ENCODE peak calls at places on chromosomes 6 and 20, in eight cellular contexts. One of them, this sample, is unnamed.

GRCh38 chr6:75396005-75396800 is 97.4 kb downstream of the FILIP1 start:
- DNase-seq in HCT116: no peak
- DNase-seq in transverse colon: no peak
- DNase-seq in ovary: no peak
- DNase-seq in breast epithelium: no peak
- DNase-seq in prostate gland: no peak
- DNase-seq in heart left ventricle: no peak
- DNase-seq in A549: no peak
- DNase-seq in this sample: no peak

GRCh38 chr20:22791877-22792525 is 207.6 kb upstream of the FOXA2 start:
- DNase-seq in HCT116: no peak
- DNase-seq in transverse colon: no peak
- DNase-seq in ovary: no peak
- DNase-seq in breast epithelium: no peak
- DNase-seq in prostate gland: no peak
- DNase-seq in heart left ventricle: no peak
- DNase-seq in A549: peak; percentile 37
- DNase-seq in this sample: no peak

GRCh38 chr6:63444768-63445167 is 125.0 kb upstream of the LGSN start:
- DNase-seq in HCT116: no peak
- DNase-seq in transverse colon: no peak
- DNase-seq in ovary: no peak
- DNase-seq in breast epithelium: no peak
- DNase-seq in prostate gland: no peak
- DNase-seq in heart left ventricle: no peak
- DNase-seq in A549: no peak
- DNase-seq in this sample: no peak

GRCh38 chr6:56450376-56450775 is 192.3 kb downstream of the DST start:
- DNase-seq in HCT116: no peak
- DNase-seq in transverse colon: no peak
- DNase-seq in ovary: no peak
- DNase-seq in breast epithelium: no peak
- DNase-seq in prostate gland: no peak
- DNase-seq in heart left ventricle: no peak
- DNase-seq in A549: no peak
- DNase-seq in this sample: no peak

GRCh38 chr6:37569317-37569716 is 69.6 kb upstream of the CCDC167 start:
- DNase-seq in HCT116: no peak
- DNase-seq in transverse colon: no peak
- DNase-seq in ovary: no peak
- DNase-seq in breast epithelium: no peak
- DNase-seq in prostate gland: no peak
- DNase-seq in heart left ventricle: no peak
- DNase-seq in A549: no peak
- DNase-seq in this sample: no peak

GRCh38 chr20:53883098-53883762 is 187.2 kb downstream of the BCAS1 start:
- DNase-seq in HCT116: no peak
- DNase-seq in transverse colon: no peak
- DNase-seq in ovary: no peak
- DNase-seq in breast epithelium: no peak
- DNase-seq in prostate gland: no peak
- DNase-seq in heart left ventricle: no peak
- DNase-seq in A549: peak; percentile 46
- DNase-seq in this sample: no peak

GRCh38 chr6:11427827-11428245 is 109.7 kb upstream of the TMEM170B start:
- DNase-seq in HCT116: no peak
- DNase-seq in transverse colon: no peak
- DNase-seq in ovary: no peak
- DNase-seq in breast epithelium: no peak
- DNase-seq in prostate gland: no peak
- DNase-seq in heart left ventricle: no peak
- DNase-seq in A549: no peak
- DNase-seq in this sample: no peak

GRCh38 chr20:34711813-34712430 is 7.8 kb downstream of the TP53INP2 start:
- DNase-seq in HCT116: no peak
- DNase-seq in transverse colon: no peak
- DNase-seq in ovary: no peak
- DNase-seq in breast epithelium: no peak
- DNase-seq in prostate gland: no peak
- DNase-seq in heart left ventricle: no peak
- DNase-seq in A549: no peak
- DNase-seq in this sample: no peak

GRCh38 chr20:63234693-63235398 is 859 bp upstream of the BIRC7 start:
- DNase-seq in HCT116: no peak
- DNase-seq in transverse colon: peak; percentile 19
- DNase-seq in ovary: no peak
- DNase-seq in breast epithelium: no peak
- DNase-seq in prostate gland: no peak
- DNase-seq in heart left ventricle: no peak
- DNase-seq in A549: peak; percentile 78
- DNase-seq in this sample: no peak

GRCh38 chr6:135535989-135536414 is 38.5 kb upstream of the AHI1 start:
- DNase-seq in HCT116: peak; percentile 31
- DNase-seq in transverse colon: no peak
- DNase-seq in ovary: no peak
- DNase-seq in breast epithelium: no peak
- DNase-seq in prostate gland: peak; percentile 8
- DNase-seq in heart left ventricle: no peak
- DNase-seq in A549: peak; percentile 63
- DNase-seq in this sample: no peak

GRCh38 chr6:135962731-135963130 is 111.2 kb downstream of the PDE7B start:
- DNase-seq in HCT116: no peak
- DNase-seq in transverse colon: no peak
- DNase-seq in ovary: no peak
- DNase-seq in breast epithelium: peak; percentile 24
- DNase-seq in prostate gland: no peak
- DNase-seq in heart left ventricle: no peak
- DNase-seq in A549: no peak
- DNase-seq in this sample: no peak

GRCh38 chr6:2733736-2734480 is 16.8 kb downstream of the MYLK4 start:
- DNase-seq in HCT116: no peak
- DNase-seq in transverse colon: no peak
- DNase-seq in ovary: no peak
- DNase-seq in breast epithelium: no peak
- DNase-seq in prostate gland: no peak
- DNase-seq in heart left ventricle: no peak
- DNase-seq in A549: no peak
- DNase-seq in this sample: no peak

GRCh38 chr20:46104262-46104661 is 13.9 kb upstream of the CD40 start:
- DNase-seq in HCT116: no peak
- DNase-seq in transverse colon: no peak
- DNase-seq in ovary: no peak
- DNase-seq in breast epithelium: no peak
- DNase-seq in prostate gland: no peak
- DNase-seq in heart left ventricle: no peak
- DNase-seq in A549: no peak
- DNase-seq in this sample: no peak

GRCh38 chr6:38638941-38639497 is 710 bp downstream of the BTBD9 start:
- DNase-seq in HCT116: peak; percentile 3
- DNase-seq in transverse colon: peak; percentile 67
- DNase-seq in ovary: peak; percentile 50
- DNase-seq in breast epithelium: peak; percentile 31
- DNase-seq in prostate gland: no peak
- DNase-seq in heart left ventricle: no peak
- DNase-seq in A549: peak; percentile 31
- DNase-seq in this sample: peak; percentile 71

GRCh38 chr20:48802216-48802615 is 25.6 kb downstream of the PREX1 start:
- DNase-seq in HCT116: no peak
- DNase-seq in transverse colon: no peak
- DNase-seq in ovary: no peak
- DNase-seq in breast epithelium: no peak
- DNase-seq in prostate gland: no peak
- DNase-seq in heart left ventricle: no peak
- DNase-seq in A549: no peak
- DNase-seq in this sample: no peak

GRCh38 chr20:63896136-63896890 is 1.4 kb downstream of the DNAJC5 start:
- DNase-seq in HCT116: no peak
- DNase-seq in transverse colon: peak; percentile 65
- DNase-seq in ovary: no peak
- DNase-seq in breast epithelium: no peak
- DNase-seq in prostate gland: no peak
- DNase-seq in heart left ventricle: no peak
- DNase-seq in A549: no peak
- DNase-seq in this sample: peak; percentile 64

GRCh38 chr20:13525225-13525940 is 113.3 kb downstream of the TASP1 start:
- DNase-seq in HCT116: no peak
- DNase-seq in transverse colon: no peak
- DNase-seq in ovary: no peak
- DNase-seq in breast epithelium: no peak
- DNase-seq in prostate gland: no peak
- DNase-seq in heart left ventricle: no peak
- DNase-seq in A549: peak; percentile 87
- DNase-seq in this sample: no peak

GRCh38 chr6:17928514-17929430 is 58.7 kb downstream of the KIF13A start:
- DNase-seq in HCT116: no peak
- DNase-seq in transverse colon: no peak
- DNase-seq in ovary: no peak
- DNase-seq in breast epithelium: no peak
- DNase-seq in prostate gland: no peak
- DNase-seq in heart left ventricle: no peak
- DNase-seq in A549: no peak
- DNase-seq in this sample: no peak

GRCh38 chr20:63043348-63044203 is 36.8 kb upstream of the BHLHE23 start:
- DNase-seq in HCT116: no peak
- DNase-seq in transverse colon: no peak
- DNase-seq in ovary: no peak
- DNase-seq in breast epithelium: no peak
- DNase-seq in prostate gland: no peak
- DNase-seq in heart left ventricle: peak; percentile 51
- DNase-seq in A549: no peak
- DNase-seq in this sample: no peak

GRCh38 chr6:44057931-44058616 is 69.2 kb downstream of the MRPL14 start:
- DNase-seq in HCT116: no peak
- DNase-seq in transverse colon: no peak
- DNase-seq in ovary: no peak
- DNase-seq in breast epithelium: no peak
- DNase-seq in prostate gland: no peak
- DNase-seq in heart left ventricle: no peak
- DNase-seq in A549: no peak
- DNase-seq in this sample: no peak

GRCh38 chr6:44059359-44060342 is 67.6 kb downstream of the MRPL14 start:
- DNase-seq in HCT116: no peak
- DNase-seq in transverse colon: no peak
- DNase-seq in ovary: no peak
- DNase-seq in breast epithelium: peak; percentile 60
- DNase-seq in prostate gland: no peak
- DNase-seq in heart left ventricle: peak; percentile 79
- DNase-seq in A549: no peak
- DNase-seq in this sample: no peak

GRCh38 chr6:44060622-44061374 is 66.5 kb downstream of the MRPL14 start:
- DNase-seq in HCT116: no peak
- DNase-seq in transverse colon: no peak
- DNase-seq in ovary: no peak
- DNase-seq in breast epithelium: peak; percentile 69
- DNase-seq in prostate gland: no peak
- DNase-seq in heart left ventricle: no peak
- DNase-seq in A549: no peak
- DNase-seq in this sample: no peak

GRCh38 chr6:44057238-44057930 is 69.9 kb downstream of the MRPL14 start:
- DNase-seq in HCT116: no peak
- DNase-seq in transverse colon: no peak
- DNase-seq in ovary: no peak
- DNase-seq in breast epithelium: no peak
- DNase-seq in prostate gland: no peak
- DNase-seq in heart left ventricle: no peak
- DNase-seq in A549: no peak
- DNase-seq in this sample: no peak

GRCh38 chr6:44058617-44059358 is 68.5 kb downstream of the MRPL14 start:
- DNase-seq in HCT116: peak; percentile 88
- DNase-seq in transverse colon: peak; percentile 64
- DNase-seq in ovary: no peak
- DNase-seq in breast epithelium: peak; percentile 95
- DNase-seq in prostate gland: peak; percentile 58
- DNase-seq in heart left ventricle: peak; percentile 85
- DNase-seq in A549: peak; percentile 96
- DNase-seq in this sample: peak; percentile 54
- TF ChIP-seq POLR2A in HCT116: no peak
- TF ChIP-seq POLR2A in transverse colon: no peak
- TF ChIP-seq POLR2A in ovary: no peak
- TF ChIP-seq POLR2A in breast epithelium: no peak
- TF ChIP-seq POLR2A in prostate gland: no peak
- TF ChIP-seq POLR2A in heart left ventricle: no peak
- TF ChIP-seq POLR2A in A549: no peak
- TF ChIP-seq POLR2A in this sample: no peak

DNA sequence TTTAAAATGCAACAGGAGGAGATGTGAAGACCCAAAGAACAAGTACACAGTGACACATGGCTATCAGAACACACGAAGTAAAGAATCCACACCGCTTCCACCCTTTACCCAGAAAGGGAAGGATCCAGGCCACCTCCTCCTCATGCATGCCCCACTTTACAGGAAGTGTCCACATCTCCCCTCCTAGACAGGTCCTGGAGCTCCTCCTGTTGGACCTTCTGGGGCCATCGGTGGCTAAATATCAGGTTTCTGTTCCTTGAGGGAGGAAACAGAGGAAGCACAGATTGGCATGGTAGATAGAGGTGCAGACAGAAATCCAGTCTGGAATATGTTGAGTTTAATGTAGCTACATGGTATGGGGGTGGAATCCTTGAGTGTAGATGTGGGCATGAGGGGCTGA is 10.9 kb downstream of the NINL start:
- DNase-seq in HCT116: no peak
- DNase-seq in transverse colon: no peak
- DNase-seq in ovary: no peak
- DNase-seq in breast epithelium: no peak
- DNase-seq in prostate gland: no peak
- DNase-seq in heart left ventricle: no peak
- DNase-seq in A549: peak; percentile 54
- DNase-seq in this sample: no peak
- TF ChIP-seq CTCF in HCT116: peak; percentile 18
- TF ChIP-seq CTCF in transverse colon: no peak
- TF ChIP-seq CTCF in ovary: no peak
- TF ChIP-seq CTCF in breast epithelium: no peak
- TF ChIP-seq CTCF in prostate gland: no peak
- TF ChIP-seq CTCF in heart left ventricle: no peak
- TF ChIP-seq CTCF in A549: peak; percentile 24
- TF ChIP-seq CTCF in this sample: no peak

GRCh38 chr6:20534295-20534897 is at the start of gene CDKAL1:
- DNase-seq in HCT116: peak; percentile 89
- DNase-seq in transverse colon: peak; percentile 93
- DNase-seq in ovary: peak; percentile 83
- DNase-seq in breast epithelium: peak; percentile 80
- DNase-seq in prostate gland: peak; percentile 87
- DNase-seq in heart left ventricle: peak; percentile 92
- DNase-seq in A549: peak; percentile 89
- DNase-seq in this sample: peak; percentile 94
- TF ChIP-seq POLR2A in HCT116: peak; percentile 84
- TF ChIP-seq POLR2A in transverse colon: peak; percentile 55
- TF ChIP-seq POLR2A in ovary: peak; percentile 48
- TF ChIP-seq POLR2A in breast epithelium: peak; percentile 42
- TF ChIP-seq POLR2A in prostate gland: no peak
- TF ChIP-seq POLR2A in heart left ventricle: no peak
- TF ChIP-seq POLR2A in A549: peak; percentile 58
- TF ChIP-seq POLR2A in this sample: no peak

DNA sequence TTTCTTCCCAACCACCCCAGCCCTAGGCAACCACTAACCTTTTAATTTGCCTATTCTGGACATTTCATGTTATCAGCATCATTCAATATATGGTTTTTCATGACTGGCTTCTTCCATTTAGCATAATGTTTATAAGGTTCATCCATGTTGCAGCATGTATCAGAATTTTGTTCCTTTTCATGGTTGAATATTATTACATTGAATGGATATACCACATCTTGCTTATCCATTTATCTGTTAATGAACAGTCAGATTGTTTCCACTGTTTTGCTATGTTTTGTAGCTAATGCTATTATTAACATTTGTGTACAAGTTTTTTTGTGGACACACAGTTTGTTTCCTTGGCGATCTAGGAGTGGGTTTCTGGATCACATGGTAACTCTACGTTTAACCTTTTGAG is 3.0 kb upstream of the DNAAF9 start:
- DNase-seq in HCT116: no peak
- DNase-seq in transverse colon: no peak
- DNase-seq in ovary: no peak
- DNase-seq in breast epithelium: no peak
- DNase-seq in prostate gland: no peak
- DNase-seq in heart left ventricle: no peak
- DNase-seq in A549: no peak
- DNase-seq in this sample: no peak
- TF ChIP-seq CTCF in HCT116: no peak
- TF ChIP-seq CTCF in transverse colon: no peak
- TF ChIP-seq CTCF in ovary: no peak
- TF ChIP-seq CTCF in breast epithelium: no peak
- TF ChIP-seq CTCF in prostate gland: no peak
- TF ChIP-seq CTCF in heart left ventricle: no peak
- TF ChIP-seq CTCF in A549: no peak
- TF ChIP-seq CTCF in this sample: no peak

This sample was measured in testis.